ENCODE peak calls at places on chromosome 13, in four cellular contexts. X, E, K and Y are unnamed samples.

GRCh38 chr13:107035778-107036177 is 467.8 kb upstream of the ARGLU1 start:
- DNase-seq in X (no peak), E (no peak), K (no peak), Y (no peak)

GRCh38 chr13:103031332-103031873 is 34.8 kb downstream of the SLC10A2 start:
- DNase-seq in X (no peak), E (peak; percentile 90), K (no peak), Y (no peak)

GRCh38 chr13:75685239-75685697 is 49.1 kb downstream of the LMO7 start:
- DNase-seq in X (no peak), E (no peak), K (peak; percentile 39), Y (peak; percentile 42)

GRCh38 chr13:111916201-111916600 is 150.7 kb upstream of the SOX1 start:
- DNase-seq in X (no peak), E (no peak), K (no peak), Y (no peak)

GRCh38 chr13:74026753-74027152 is 107.5 kb downstream of the KLF12 start:
- DNase-seq in X (no peak), E (peak; percentile 71), K (no peak), Y (no peak)

GRCh38 chr13:113413178-113413897 is 40.0 kb downstream of the ADPRHL1 start:
- DNase-seq in X (no peak), E (no peak), K (no peak), Y (no peak)

GRCh38 chr13:50006426-50007135 is 8.7 kb upstream of the KCNRG start:
- DNase-seq in X (no peak), E (no peak), K (no peak), Y (no peak)

GRCh38 chr13:71274923-71275593 is 591.9 kb downstream of the DACH1 start:
- DNase-seq in X (no peak), E (peak; percentile 32), K (no peak), Y (no peak)

GRCh38 chr13:113927661-113928581 is 46.0 kb downstream of the C13orf46 start:
- DNase-seq in X (no peak), E (no peak), K (no peak), Y (no peak)

GRCh38 chr13:114288157-114288591 is 6.8 kb downstream of the UPF3A start:
- DNase-seq in X (no peak), E (no peak), K (no peak), Y (no peak)

GRCh38 chr13:25371158-25371557 is 616 bp upstream of the ATP8A2 start:
- DNase-seq in X (no peak), E (no peak), K (no peak), Y (no peak)

GRCh38 chr13:28136916-28137315 is 1.4 kb upstream of the PAN3 start:
- DNase-seq in X (peak; percentile 27), E (no peak), K (no peak), Y (no peak)

GRCh38 chr13:29402168-29402621 is 193.3 kb downstream of the SLC7A1 start:
- DNase-seq in X (peak; percentile 20), E (no peak), K (no peak), Y (no peak)

GRCh38 chr13:29782798-29783197 is 67.6 kb downstream of the UBL3 start:
- DNase-seq in X (no peak), E (no peak), K (no peak), Y (no peak)

DNA sequence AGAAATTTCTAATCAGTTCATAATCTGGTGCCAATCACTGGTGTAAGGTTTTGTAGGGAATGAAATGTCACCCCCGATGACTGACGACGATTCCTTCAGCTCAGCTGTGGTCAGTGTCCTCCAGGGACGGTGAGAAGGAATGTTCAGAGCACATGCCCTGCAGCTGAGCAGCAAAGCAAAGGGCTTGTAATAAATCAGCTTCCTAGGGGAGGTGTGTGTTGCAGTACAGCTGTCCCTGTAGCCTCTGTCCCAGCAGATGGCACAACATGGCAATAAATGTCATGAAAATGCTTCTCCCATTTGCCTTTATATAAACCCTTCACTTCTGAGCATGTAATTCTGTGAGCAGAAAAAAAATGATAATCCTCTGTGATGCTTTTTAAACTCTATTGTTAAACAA is 102.4 kb downstream of the FAM216B start:
- DNase-seq in X (no peak), E (no peak), K (no peak), Y (no peak)
- TF ChIP-seq USF2 in X (no peak), E (no peak), K (no peak), Y (no peak)

GRCh38 chr13:80877944-80878241 is 537.0 kb upstream of the SPRY2 start:
- DNase-seq in X (no peak), E (no peak), K (no peak), Y (no peak)

GRCh38 chr13:80884031-80884785 is 543.3 kb upstream of the SPRY2 start:
- DNase-seq in X (peak; percentile 4), E (no peak), K (no peak), Y (no peak)

GRCh38 chr13:80877209-80877943 is 536.5 kb upstream of the SPRY2 start:
- DNase-seq in X (no peak), E (no peak), K (no peak), Y (no peak)

GRCh38 chr13:80883545-80883944 is 542.6 kb upstream of the SPRY2 start:
- DNase-seq in X (no peak), E (no peak), K (no peak), Y (no peak)

DNA sequence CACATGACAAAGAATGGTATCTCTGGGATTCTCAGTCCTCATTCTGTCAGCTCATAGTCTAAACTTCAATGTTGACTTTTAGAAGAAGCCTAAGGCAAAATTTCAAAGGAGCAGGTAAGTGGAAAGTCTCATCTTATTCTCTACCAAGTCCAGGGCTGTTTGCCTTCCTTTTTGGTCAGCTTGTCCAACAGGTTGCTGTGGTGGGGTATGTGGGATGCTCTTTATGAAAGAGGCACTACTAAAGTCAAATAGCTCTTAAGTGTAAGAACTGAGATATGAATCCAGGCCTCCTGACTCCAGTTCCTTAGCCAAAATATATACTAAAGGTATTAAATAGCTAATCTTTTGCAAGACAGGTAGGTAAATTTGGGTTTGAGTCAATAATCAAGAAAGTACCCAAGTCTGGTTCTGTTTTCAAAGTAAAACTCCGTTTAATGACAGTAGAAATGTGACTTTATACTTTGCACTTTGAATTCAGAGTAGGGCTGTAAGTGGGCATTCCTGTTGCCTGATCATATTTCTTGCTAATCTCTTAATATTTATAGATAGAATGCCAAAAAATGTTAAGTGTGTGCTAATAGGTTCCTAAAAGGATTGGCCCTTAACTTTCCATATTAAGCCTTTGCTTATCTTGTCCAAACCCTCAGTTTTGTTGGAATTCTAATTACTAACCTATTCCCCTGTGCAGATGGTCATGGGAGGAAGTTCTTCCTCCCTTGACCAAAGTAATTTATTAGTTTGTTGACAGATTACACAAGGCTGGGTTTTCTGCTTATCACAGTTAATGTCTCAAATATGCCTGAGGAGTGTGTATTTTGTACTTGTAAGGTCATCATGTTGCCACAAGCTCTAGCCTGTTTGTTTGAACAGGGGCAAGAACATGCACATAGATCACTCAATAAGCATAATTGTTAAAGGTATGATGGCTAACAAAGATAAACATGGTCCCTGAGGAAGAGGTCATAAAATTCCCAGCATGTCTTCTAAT is 540.9 kb upstream of the SPRY2 start:
- DNase-seq in X (peak; percentile 6), E (no peak), K (no peak), Y (no peak)
- TF ChIP-seq HDAC6 in X (no peak), E (no peak), K (no peak), Y (no peak)

GRCh38 chr13:99002191-99002710 is 24.4 kb upstream of the DOCK9 start:
- DNase-seq in X (no peak), E (no peak), K (no peak), Y (no peak)

GRCh38 chr13:99005609-99006008 is 27.7 kb upstream of the DOCK9 start:
- DNase-seq in X (no peak), E (no peak), K (no peak), Y (no peak)

GRCh38 chr13:99007414-99007986 is 29.6 kb upstream of the DOCK9 start:
- DNase-seq in X (no peak), E (no peak), K (no peak), Y (no peak)

GRCh38 chr13:99003851-99004471 is 26.1 kb upstream of the DOCK9 start:
- DNase-seq in X (no peak), E (no peak), K (no peak), Y (no peak)

DNA sequence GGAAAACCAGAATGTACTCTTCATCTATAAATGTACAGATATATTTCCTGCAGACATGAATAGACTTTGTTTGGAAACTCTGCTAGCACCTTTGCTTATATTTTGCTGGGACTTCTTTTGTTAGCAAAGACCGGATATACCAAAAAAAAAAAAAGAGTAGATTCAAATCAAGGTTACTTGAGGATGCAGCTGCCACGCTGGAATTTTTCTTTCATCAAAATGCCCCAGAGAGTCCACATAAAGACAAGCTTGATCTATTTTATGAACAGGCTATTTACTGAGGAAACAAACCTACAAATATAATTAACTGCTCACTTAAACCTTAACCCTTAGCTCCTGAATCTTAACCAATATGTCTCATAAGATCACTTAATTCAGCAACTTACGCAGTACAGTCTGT is 27.1 kb upstream of the DOCK9 start:
- DNase-seq in X (no peak), E (no peak), K (no peak), Y (no peak)
- TF ChIP-seq JUND in X (no peak), E (no peak), K (no peak), Y (no peak)

GRCh38 chr13:36981156-36981743 is 17.9 kb downstream of the ALG5 start:
- DNase-seq in X (peak; percentile 16), E (no peak), K (no peak), Y (peak; percentile 45)
- TF ChIP-seq USF2 in X (no peak), E (no peak), K (no peak), Y (no peak)

GRCh38 chr13:95296326-95296939 is 4.8 kb downstream of the ABCC4 start:
- DNase-seq in X (no peak), E (no peak), K (no peak), Y (peak; percentile 56)
- TF ChIP-seq HDAC6 in X (no peak), E (no peak), K (no peak), Y (no peak)

DNA sequence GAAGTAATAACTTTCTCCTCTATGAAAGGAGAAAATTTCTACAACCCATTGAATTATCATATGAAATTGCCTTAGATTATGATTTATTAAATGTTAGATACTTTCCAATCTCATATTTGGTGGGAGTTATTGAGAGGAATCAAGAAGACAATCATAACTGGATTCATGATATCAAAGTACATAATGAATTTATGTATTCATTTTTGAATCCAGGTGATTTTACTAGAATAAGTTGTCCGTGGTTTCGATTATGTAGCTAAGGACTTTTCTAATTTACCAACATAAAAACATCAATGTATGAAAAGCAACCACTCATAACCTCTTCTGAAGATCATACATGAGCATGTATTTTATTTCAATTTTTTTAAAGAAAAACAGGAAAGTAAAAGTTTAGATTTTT is 1225.0 kb upstream of the MIR17HG start:
- DNase-seq in X (no peak), E (no peak), K (no peak), Y (no peak)
- TF ChIP-seq JUND in X (no peak), E (no peak), K (no peak), Y (no peak)

GRCh38 chr13:20132052-20132634 is 28.7 kb downstream of the GJA3 start:
- DNase-seq in X (no peak), E (no peak), K (no peak), Y (no peak)
- TF ChIP-seq USF2 in X (no peak), E (no peak), K (no peak), Y (no peak)

DNA sequence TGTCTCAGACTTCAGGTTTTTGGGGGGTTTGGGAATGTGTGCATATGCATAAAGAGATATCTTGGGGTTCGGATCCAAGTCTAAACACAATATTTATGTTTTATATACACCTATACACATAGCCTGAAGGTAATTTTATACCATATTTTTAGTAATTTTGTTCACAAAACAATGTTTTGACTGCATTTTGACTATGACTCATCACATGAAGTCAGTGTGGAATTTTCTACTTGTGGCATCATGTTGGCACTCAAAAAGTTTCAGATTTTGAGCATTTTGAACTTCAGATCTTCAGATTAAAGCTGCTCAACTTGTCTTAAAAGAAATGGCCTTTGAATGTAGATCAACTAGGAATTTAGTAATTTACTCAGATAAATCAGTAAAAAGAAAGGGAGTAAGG is 712.9 kb upstream of the GPC6 start:
- DNase-seq in X (no peak), E (no peak), K (no peak), Y (no peak)
- TF ChIP-seq HDAC6 in X (no peak), E (no peak), K (no peak), Y (no peak)

GRCh38 chr13:43981091-43981490 is 101.4 kb downstream of the LACC1 start:
- DNase-seq in X (no peak), E (no peak), K (peak; percentile 19), Y (peak; percentile 2)
- TF ChIP-seq JUND in X (no peak), E (no peak), K (peak; percentile 79), Y (no peak)